ENCODE peak calls at places on chromosomes 7 and 10, in six cellular contexts. R is IMR-90, M is A549, E is HCT116, S is body of pancreas, N is AG04450. I is an unnamed sample.

GRCh38 chr7:84328571-84328970 is 134.0 kb upstream of the SEMA3A start:
- DNase-seq in R (peak), M (no peak), E (no peak), S (no peak), N (no peak), I (no peak)

GRCh38 chr7:79741684-79742083 is 288.2 kb upstream of the MAGI2 start:
- DNase-seq in R (no peak), M (no peak), E (no peak), S (no peak), N (no peak), I (peak)

GRCh38 chr7:23356726-23357125 is 57.6 kb downstream of the MALSU1 start:
- DNase-seq in R (no peak), M (no peak), E (no peak), S (no peak), N (no peak), I (peak)

GRCh38 chr10:132856869-132857524 is 71.0 kb upstream of the NKX6-2 start:
- DNase-seq in R (no peak), M (no peak), E (no peak), S (no peak), N (no peak), I (no peak)

GRCh38 chr7:158904599-158904998 is 48.2 kb downstream of the DYNC2I1 start:
- DNase-seq in R (no peak), M (no peak), E (no peak), S (no peak), N (no peak), I (no peak)

GRCh38 chr7:155988421-155988820 is 176.2 kb upstream of the SHH start:
- DNase-seq in R (no peak), M (no peak), E (no peak), S (no peak), N (no peak), I (no peak)

GRCh38 chr10:124890225-124890624 is 51.7 kb upstream of the ZRANB1 start:
- DNase-seq in R (peak), M (no peak), E (no peak), S (no peak), N (no peak), I (no peak)

GRCh38 chr7:7698930-7699329 is 19.5 kb downstream of the RPA3 start:
- DNase-seq in R (no peak), M (no peak), E (no peak), S (no peak), N (no peak), I (no peak)

GRCh38 chr7:114925443-114925842 is 3.5 kb downstream of the MDFIC start:
- DNase-seq in R (no peak), M (no peak), E (no peak), S (no peak), N (no peak), I (peak)

GRCh38 chr7:918441-919113 is 35.9 kb downstream of the ADAP1 start:
- DNase-seq in R (no peak), M (no peak), E (no peak), S (no peak), N (no peak), I (no peak)

GRCh38 chr10:102274062-102274461 is 28.7 kb downstream of the GBF1 start:
- DNase-seq in R (no peak), M (no peak), E (no peak), S (no peak), N (no peak), I (no peak)

GRCh38 chr10:44647877-44648542 is 263.1 kb upstream of the CXCL12 start:
- DNase-seq in R (peak), M (no peak), E (no peak), S (peak), N (peak), I (peak)

GRCh38 chr7:105354383-105354782 is 34.3 kb downstream of the SRPK2 start:
- DNase-seq in R (no peak), M (no peak), E (no peak), S (no peak), N (no peak), I (no peak)

GRCh38 chr10:43816351-43817321 is 168.0 kb upstream of the ZNF32 start:
- DNase-seq in R (peak), M (no peak), E (no peak), S (peak), N (peak), I (peak)

GRCh38 chr7:44068054-44068453 is 2.7 kb upstream of the PGAM2 start:
- DNase-seq in R (peak), M (no peak), E (no peak), S (no peak), N (no peak), I (peak)

GRCh38 chr10:51405580-51406367 is 293.6 kb downstream of the CSTF2T start:
- DNase-seq in R (peak), M (no peak), E (no peak), S (peak), N (no peak), I (peak)

GRCh38 chr7:95986136-95986535 is 213.8 kb downstream of the DYNC1I1 start:
- DNase-seq in R (no peak), M (no peak), E (no peak), S (no peak), N (no peak), I (no peak)

GRCh38 chr10:80132299-80133139 is at the start of gene PLAC9:
- DNase-seq in R (peak), M (peak), E (no peak), S (no peak), N (no peak), I (peak)

GRCh38 chr7:50729962-50730361 is 52.7 kb downstream of the GRB10 start:
- DNase-seq in R (peak), M (no peak), E (no peak), S (no peak), N (peak), I (peak)

GRCh38 chr7:40815022-40815421 is 680.2 kb downstream of the SUGCT start:
- DNase-seq in R (no peak), M (no peak), E (no peak), S (no peak), N (no peak), I (no peak)

GRCh38 chr10:67602268-67602950 is 93.6 kb downstream of the CTNNA3 start:
- DNase-seq in R (peak), M (no peak), E (peak), S (no peak), N (peak), I (peak)

GRCh38 chr7:5425507-5426225 is 2.0 kb upstream of the TNRC18 start:
- DNase-seq in R (peak), M (peak), E (no peak), S (peak), N (peak), I (peak)

GRCh38 chr10:4662576-4663161 is 163.3 kb upstream of the AKR1E2 start:
- DNase-seq in R (no peak), M (peak), E (no peak), S (no peak), N (no peak), I (peak)

GRCh38 chr7:117385340-117386124 is 41.8 kb downstream of the ASZ1 start:
- DNase-seq in R (peak), M (no peak), E (peak), S (no peak), N (no peak), I (peak)

GRCh38 chr7:105185290-105186010 is 171.4 kb downstream of the KMT2E start:
- DNase-seq in R (no peak), M (no peak), E (no peak), S (no peak), N (no peak), I (no peak)

GRCh38 chr7:64888901-64889685 is 14.0 kb upstream of the ZNF273 start:
- DNase-seq in R (no peak), M (no peak), E (no peak), S (peak), N (no peak), I (peak)

GRCh38 chr7:134707663-134708383 is 61.2 kb downstream of the BPGM start:
- DNase-seq in R (no peak), M (no peak), E (no peak), S (no peak), N (no peak), I (no peak)

GRCh38 chr10:79292789-79293746 is 54.2 kb upstream of the PPIF start:
- DNase-seq in R (no peak), M (peak), E (no peak), S (no peak), N (no peak), I (no peak)

GRCh38 chr10:110457851-110458582 is 39.7 kb upstream of the DUSP5 start:
- DNase-seq in R (no peak), M (no peak), E (no peak), S (no peak), N (no peak), I (no peak)

GRCh38 chr10:97517778-97518561 is 19.2 kb downstream of the UBTD1 start:
- DNase-seq in R (no peak), M (no peak), E (peak), S (no peak), N (no peak), I (peak)

GRCh38 chr7:130606161-130606560 is 62.4 kb downstream of the COPG2 start:
- DNase-seq in R (no peak), M (no peak), E (no peak), S (no peak), N (no peak), I (no peak)

GRCh38 chr10:6399241-6399701 is 180.8 kb downstream of the PRKCQ start:
- DNase-seq in R (peak), M (peak), E (no peak), S (peak), N (peak), I (peak)

GRCh38 chr10:30857803-30858202 is 173.9 kb downstream of the ZNF438 start:
- DNase-seq in R (peak), M (no peak), E (no peak), S (peak), N (no peak), I (peak)

GRCh38 chr7:155998328-155998691 is 186.0 kb upstream of the SHH start:
- DNase-seq in R (no peak), M (no peak), E (no peak), S (no peak), N (no peak), I (no peak)

GRCh38 chr10:89515031-89515841 is 20.2 kb downstream of the SLC16A12 start:
- DNase-seq in R (peak), M (no peak), E (no peak), S (peak), N (peak), I (peak)

GRCh38 chr10:103062854-103063642 is 130.0 kb downstream of the NT5C2 start:
- DNase-seq in R (no peak), M (no peak), E (no peak), S (no peak), N (no peak), I (no peak)

GRCh38 chr7:602341-603141 is 82.9 kb upstream of the PDGFA start:
- DNase-seq in R (no peak), M (no peak), E (no peak), S (peak), N (no peak), I (no peak)

GRCh38 chr7:117424090-117424829 is 3.0 kb downstream of the ASZ1 start:
- DNase-seq in R (no peak), M (no peak), E (no peak), S (no peak), N (no peak), I (no peak)

GRCh38 chr10:91412688-91413087 is 2.5 kb downstream of the HECTD2 start:
- DNase-seq in R (no peak), M (no peak), E (no peak), S (no peak), N (no peak), I (no peak)

GRCh38 chr10:91410638-91411367 is 659 bp downstream of the HECTD2 start:
- DNase-seq in R (peak), M (peak), E (no peak), S (no peak), N (no peak), I (peak)

GRCh38 chr10:91409869-91410637 is at the start of gene HECTD2:
- DNase-seq in R (peak), M (peak), E (peak), S (peak), N (no peak), I (peak)

GRCh38 chr10:91406322-91406721 is 3.8 kb upstream of the HECTD2 start:
- DNase-seq in R (no peak), M (no peak), E (no peak), S (no peak), N (no peak), I (no peak)

GRCh38 chr10:91409069-91409868 is 875 bp upstream of the HECTD2 start:
- DNase-seq in R (peak), M (peak), E (no peak), S (peak), N (no peak), I (peak)
- TF ChIP-seq CTCF in R (no peak), M (no peak), E (no peak), S (no peak), N (no peak), I (no peak)

GRCh38 chr7:143900230-143900766 is 1.7 kb downstream of the TCAF1 start:
- DNase-seq in R (peak), M (no peak), E (no peak), S (no peak), N (no peak), I (peak)
- H3K4me3 ChIP-seq in R (peak), M (peak), E (peak), S (no peak), N (peak), I (peak)

GRCh38 chr7:47722126-47722525 is 140.2 kb upstream of the TNS3 start:
- DNase-seq in R (no peak), M (no peak), E (no peak), S (no peak), N (no peak), I (no peak)

GRCh38 chr7:47719675-47720074 is 137.8 kb upstream of the TNS3 start:
- DNase-seq in R (no peak), M (no peak), E (no peak), S (no peak), N (no peak), I (no peak)

GRCh38 chr7:47720141-47720906 is 138.4 kb upstream of the TNS3 start:
- DNase-seq in R (peak), M (no peak), E (no peak), S (peak), N (peak), I (peak)

GRCh38 chr7:47720907-47721244 is 139.0 kb upstream of the TNS3 start:
- DNase-seq in R (no peak), M (no peak), E (no peak), S (no peak), N (no peak), I (no peak)

GRCh38 chr7:47721670-47722069 is 139.8 kb upstream of the TNS3 start:
- DNase-seq in R (no peak), M (no peak), E (no peak), S (no peak), N (no peak), I (no peak)
- TF ChIP-seq CTCF in R (no peak), M (no peak), E (peak), S (no peak), N (no peak), I (no peak)

GRCh38 chr7:107047902-107048782 is 3.6 kb downstream of the PRKAR2B start:
- DNase-seq in R (peak), M (no peak), E (no peak), S (no peak), N (no peak), I (no peak)
- H3K4me3 ChIP-seq in R (no peak), M (no peak), E (no peak), S (no peak), N (no peak), I (no peak)

I was measured in foreskin fibroblast.